ENCODE peak calls at places on chromosomes 5 and 9, in four cellular contexts. W, N, Y and M are unnamed samples.

GRCh38 chr5:157535042-157535865 is 40.3 kb downstream of the ADAM19 start:
- DNase-seq in Y (peak; percentile 59), W (peak; percentile 24), N (no peak), M (no peak)

GRCh38 chr5:56641635-56642255 is 173.6 kb upstream of the MAP3K1 start:
- DNase-seq in Y (no peak), N (no peak), W (no peak), M (no peak)

GRCh38 chr9:128702949-128703615 is 779 bp downstream of the PKN3 start:
- DNase-seq in W (no peak), N (peak; percentile 58), Y (peak; percentile 68), M (peak; percentile 66)

GRCh38 chr9:98231770-98232478 is 23.5 kb downstream of the TBC1D2 start:
- DNase-seq in Y (no peak), W (no peak), N (no peak), M (no peak)

GRCh38 chr5:137641148-137641547 is 94.7 kb downstream of the KLHL3 start:
- DNase-seq in W (no peak), Y (no peak), N (no peak), M (no peak)

GRCh38 chr5:16550316-16550952 is 66.4 kb downstream of the RETREG1 start:
- DNase-seq in Y (peak; percentile 80), W (peak; percentile 66), N (peak; percentile 75), M (peak; percentile 56)

GRCh38 chr9:92716557-92716956 is 46.6 kb upstream of the IPPK start:
- DNase-seq in Y (peak; percentile 76), N (peak; percentile 77), W (peak; percentile 47), M (peak; percentile 97)

GRCh38 chr5:196350-196749 is 5.1 kb downstream of the LRRC14B start:
- DNase-seq in N (no peak), Y (no peak), W (no peak), M (no peak)

GRCh38 chr5:133480366-133480765 is 132.0 kb downstream of the FSTL4 start:
- DNase-seq in Y (no peak), N (no peak), W (no peak), M (no peak)

GRCh38 chr5:11064763-11065450 is 303.9 kb upstream of the DAP start:
- DNase-seq in N (no peak), W (no peak), Y (no peak), M (no peak)

GRCh38 chr9:8338249-8338721 is 538.7 kb upstream of the DMAC1 start:
- DNase-seq in Y (no peak), W (no peak), N (no peak), M (no peak)

GRCh38 chr9:76880210-76880609 is 25.7 kb downstream of the PRUNE2 start:
- DNase-seq in Y (no peak), W (no peak), N (no peak), M (no peak)

GRCh38 chr5:118008779-118009178 is 979.6 kb downstream of the DTWD2 start:
- DNase-seq in N (no peak), Y (no peak), W (no peak), M (no peak)

GRCh38 chr9:33139421-33140228 is 27.5 kb downstream of the B4GALT1 start:
- DNase-seq in Y (no peak), N (peak; percentile 32), W (peak; percentile 88), M (no peak)

GRCh38 chr5:36599986-36600779 is 6.2 kb upstream of the SLC1A3 start:
- DNase-seq in Y (no peak), N (no peak), W (no peak), M (no peak)

GRCh38 chr5:112491257-112491656 is 72.2 kb upstream of the EPB41L4A start:
- DNase-seq in Y (peak; percentile 35), N (peak; percentile 37), W (peak; percentile 16), M (no peak)

GRCh38 chr9:87959916-87960581 is 14.3 kb downstream of the CDK20 start:
- DNase-seq in W (no peak), Y (no peak), N (no peak), M (no peak)

GRCh38 chr5:33433303-33434255 is 7.2 kb upstream of the TARS1 start:
- DNase-seq in N (no peak), Y (no peak), W (no peak), M (no peak)

GRCh38 chr5:61429906-61430305 is 97.8 kb downstream of the ZSWIM6 start:
- DNase-seq in W (no peak), Y (no peak), N (no peak), M (no peak)

GRCh38 chr5:132489051-132489770 is 1.4 kb downstream of the IRF1 start:
- DNase-seq in Y (no peak), W (no peak), N (no peak), M (no peak)

GRCh38 chr9:31394040-31394473 is 990.4 kb upstream of the ACO1 start:
- DNase-seq in N (no peak), W (no peak), Y (no peak), M (no peak)

DNA sequence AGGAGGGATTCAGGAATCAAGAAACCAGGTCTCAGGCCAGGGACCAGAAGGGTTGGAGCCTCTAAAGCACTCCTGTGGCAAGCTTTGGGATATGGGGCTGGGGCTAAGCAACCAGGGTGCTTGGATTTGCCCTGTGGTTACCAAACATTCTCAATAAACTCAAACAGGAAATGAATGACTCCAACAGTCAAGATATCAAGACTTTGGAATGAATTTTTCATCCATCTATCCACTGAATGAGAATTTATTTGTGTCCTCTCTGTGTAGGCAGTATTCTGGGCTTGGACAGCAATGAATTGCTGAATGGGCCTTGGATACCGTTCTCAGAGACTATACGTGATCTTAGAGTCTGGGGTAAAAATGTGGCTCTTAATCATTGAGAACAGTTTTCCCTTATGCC is 212.5 kb downstream of the DAB2IP start:
- DNase-seq in W (no peak), N (no peak), Y (no peak), M (no peak)
- TF ChIP-seq ELF4 in W (no peak), N (no peak), Y (no peak), M (no peak)

DNA sequence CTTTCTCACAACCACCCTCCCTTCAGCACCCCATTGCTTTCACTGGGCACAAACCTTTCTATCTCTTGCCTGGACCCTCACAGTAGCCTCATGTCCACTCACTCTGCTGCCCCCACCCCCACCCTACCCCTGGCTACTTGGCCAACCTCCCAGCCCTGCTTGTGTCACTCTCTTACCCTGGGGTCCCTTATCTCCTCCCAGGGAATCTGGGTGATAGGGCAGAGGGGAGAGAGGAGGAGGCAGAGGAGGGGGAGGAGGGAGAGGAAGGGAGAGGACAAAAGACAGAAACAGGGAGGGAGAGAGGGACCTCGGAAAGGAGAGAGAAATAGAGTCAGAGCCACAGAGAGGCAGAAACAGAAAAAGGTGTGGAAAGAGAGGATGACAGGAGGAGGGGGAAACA is 25.0 kb upstream of the KIF12 start:
- DNase-seq in W (no peak), N (no peak), Y (no peak), M (no peak)
- TF ChIP-seq ELF4 in W (no peak), N (no peak), Y (no peak), M (no peak)

DNA sequence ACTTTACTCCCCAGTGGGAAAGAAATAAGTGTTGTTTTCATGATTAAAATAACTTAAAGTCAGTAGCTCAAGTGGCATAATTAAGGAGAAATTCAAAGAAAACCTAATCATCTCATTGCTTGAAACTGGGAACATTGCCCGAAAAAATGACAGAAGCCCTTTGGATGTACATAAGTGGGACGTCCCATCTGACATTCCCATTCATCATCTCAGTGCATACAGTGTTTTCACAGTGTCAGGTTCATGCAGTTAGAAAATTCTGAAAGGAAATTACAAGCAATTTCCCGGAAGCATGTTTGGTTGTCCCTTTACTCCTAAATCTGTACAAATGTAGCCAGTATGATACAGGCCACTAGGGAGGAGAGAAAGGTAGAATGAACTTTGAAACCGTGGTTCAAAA is 95.6 kb downstream of the ADAMTS16 start:
- DNase-seq in Y (no peak), N (no peak), W (no peak), M (no peak)
- TF ChIP-seq ELF4 in Y (no peak), N (no peak), W (no peak), M (no peak)

GRCh38 chr5:55343107-55343506 is 35.3 kb downstream of the MTREX start:
- DNase-seq in N (no peak), Y (no peak), W (no peak), M (no peak)

GRCh38 chr5:55333811-55334210 is 26.0 kb downstream of the MTREX start:
- DNase-seq in Y (no peak), N (no peak), W (no peak), M (no peak)

GRCh38 chr5:55333017-55333416 is 25.2 kb downstream of the MTREX start:
- DNase-seq in N (no peak), Y (no peak), W (no peak), M (no peak)

GRCh38 chr5:55338810-55339243 is 31.0 kb downstream of the MTREX start:
- DNase-seq in N (no peak), Y (no peak), W (no peak), M (no peak)

DNA sequence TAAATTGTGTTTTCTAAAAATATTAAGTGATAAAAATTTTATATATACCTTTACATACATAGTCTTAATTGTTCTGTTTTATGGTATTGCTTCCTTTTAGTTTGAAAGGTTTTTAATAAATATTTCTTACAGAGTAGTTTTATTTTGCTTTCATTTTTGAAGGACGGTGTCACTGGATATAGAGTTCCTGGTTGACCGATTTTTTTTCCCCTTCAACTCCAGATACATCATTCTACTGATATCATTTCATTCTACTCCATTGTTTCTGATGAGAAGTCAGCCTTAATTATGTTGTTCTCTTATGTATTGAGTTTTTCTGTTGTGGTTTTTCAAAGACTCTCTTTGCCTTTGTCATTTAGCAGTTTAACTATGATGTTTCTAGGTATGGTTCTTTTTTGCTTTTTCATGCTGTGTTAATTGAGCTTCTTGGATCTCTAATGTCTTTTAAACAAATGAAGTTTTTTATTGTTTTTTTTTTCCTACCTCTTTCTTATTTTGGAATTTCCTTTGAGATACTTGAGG is 30.4 kb downstream of the MTREX start:
- DNase-seq in Y (no peak), N (no peak), W (no peak), M (no peak)
- TF ChIP-seq ELF4 in Y (no peak), N (no peak), W (no peak), M (no peak)

GRCh38 chr5:151492729-151493128 is 45.3 kb downstream of the SLC36A1 start:
- DNase-seq in N (no peak), Y (no peak), W (no peak), M (no peak)
- TF ChIP-seq ELF4 in N (no peak), Y (no peak), W (no peak), M (no peak)

GRCh38 chr9:135256568-135257354 is 169.3 kb downstream of the OLFM1 start:
- DNase-seq in N (no peak), Y (no peak), W (no peak), M (no peak)
- TF ChIP-seq ELF4 in N (no peak), Y (no peak), W (no peak), M (no peak)